ENCODE peak calls at places on chromosomes 11 and 22, in five cellular contexts. One of them, this sample, is unnamed.

GRCh38 chr11:123684601-123685000 is 30.2 kb upstream of the SCN3B start:
- DNase-seq in omental fat pad: no peak
- DNase-seq in mucosa of descending colon: no peak
- DNase-seq in GM06990: no peak
- DNase-seq in lower lobe of right lung: no peak
- DNase-seq in this sample: no peak

GRCh38 chr22:17271711-17272451 is 52.6 kb upstream of the ADA2 start:
- DNase-seq in omental fat pad: no peak
- DNase-seq in mucosa of descending colon: no peak
- DNase-seq in GM06990: no peak
- DNase-seq in lower lobe of right lung: peak
- DNase-seq in this sample: no peak

GRCh38 chr22:35638408-35638807 is 9.8 kb upstream of the APOL6 start:
- DNase-seq in omental fat pad: no peak
- DNase-seq in mucosa of descending colon: no peak
- DNase-seq in GM06990: no peak
- DNase-seq in lower lobe of right lung: peak
- DNase-seq in this sample: no peak

GRCh38 chr11:128227466-128227865 is 359.9 kb downstream of the ETS1 start:
- DNase-seq in omental fat pad: no peak
- DNase-seq in mucosa of descending colon: no peak
- DNase-seq in GM06990: no peak
- DNase-seq in lower lobe of right lung: no peak
- DNase-seq in this sample: no peak

GRCh38 chr22:49026476-49027121 is 801.1 kb downstream of the BRD1 start:
- DNase-seq in omental fat pad: no peak
- DNase-seq in mucosa of descending colon: peak
- DNase-seq in GM06990: no peak
- DNase-seq in lower lobe of right lung: peak
- DNase-seq in this sample: peak

GRCh38 chr11:63680842-63681207 is 475 bp upstream of the RTN3 start:
- DNase-seq in omental fat pad: no peak
- DNase-seq in mucosa of descending colon: no peak
- DNase-seq in GM06990: no peak
- DNase-seq in lower lobe of right lung: no peak
- DNase-seq in this sample: no peak

GRCh38 chr11:10499452-10500262 is 41.3 kb downstream of the RNF141 start:
- DNase-seq in omental fat pad: no peak
- DNase-seq in mucosa of descending colon: no peak
- DNase-seq in GM06990: no peak
- DNase-seq in lower lobe of right lung: no peak
- DNase-seq in this sample: no peak

GRCh38 chr11:12556788-12557384 is 117.3 kb upstream of the TEAD1 start:
- DNase-seq in omental fat pad: no peak
- DNase-seq in mucosa of descending colon: no peak
- DNase-seq in GM06990: no peak
- DNase-seq in lower lobe of right lung: peak
- DNase-seq in this sample: peak

GRCh38 chr11:123707606-123708205 is 33.8 kb downstream of the ZNF202 start:
- DNase-seq in omental fat pad: no peak
- DNase-seq in mucosa of descending colon: no peak
- DNase-seq in GM06990: no peak
- DNase-seq in lower lobe of right lung: no peak
- DNase-seq in this sample: peak

GRCh38 chr11:112694244-112694643 is 267.0 kb upstream of the NCAM1 start:
- DNase-seq in omental fat pad: no peak
- DNase-seq in mucosa of descending colon: no peak
- DNase-seq in GM06990: no peak
- DNase-seq in lower lobe of right lung: no peak
- DNase-seq in this sample: no peak

GRCh38 chr11:45930031-45930794 is 7.8 kb downstream of the LARGE2 start:
- DNase-seq in omental fat pad: no peak
- DNase-seq in mucosa of descending colon: peak
- DNase-seq in GM06990: peak
- DNase-seq in lower lobe of right lung: peak
- DNase-seq in this sample: no peak

GRCh38 chr11:790721-791564 is 1.1 kb upstream of the CEND1 start:
- DNase-seq in omental fat pad: no peak
- DNase-seq in mucosa of descending colon: no peak
- DNase-seq in GM06990: no peak
- DNase-seq in lower lobe of right lung: no peak
- DNase-seq in this sample: peak

GRCh38 chr11:17687946-17688670 is 31.3 kb upstream of the MYOD1 start:
- DNase-seq in omental fat pad: no peak
- DNase-seq in mucosa of descending colon: no peak
- DNase-seq in GM06990: no peak
- DNase-seq in lower lobe of right lung: no peak
- DNase-seq in this sample: no peak

GRCh38 chr22:24697671-24698082 is 76.8 kb downstream of the PIWIL3 start:
- DNase-seq in omental fat pad: no peak
- DNase-seq in mucosa of descending colon: peak
- DNase-seq in GM06990: no peak
- DNase-seq in lower lobe of right lung: peak
- DNase-seq in this sample: no peak

GRCh38 chr11:125457814-125458343 is 38.2 kb downstream of the FEZ1 start:
- DNase-seq in omental fat pad: no peak
- DNase-seq in mucosa of descending colon: no peak
- DNase-seq in GM06990: no peak
- DNase-seq in lower lobe of right lung: no peak
- DNase-seq in this sample: no peak

GRCh38 chr11:97683733-97684132 is 1293.9 kb downstream of the JRKL start:
- DNase-seq in omental fat pad: no peak
- DNase-seq in mucosa of descending colon: no peak
- DNase-seq in GM06990: no peak
- DNase-seq in lower lobe of right lung: no peak
- DNase-seq in this sample: peak

GRCh38 chr11:96338910-96339703 is 3.9 kb downstream of the MAML2 start:
- DNase-seq in omental fat pad: no peak
- DNase-seq in mucosa of descending colon: peak
- DNase-seq in GM06990: peak
- DNase-seq in lower lobe of right lung: peak
- DNase-seq in this sample: peak

GRCh38 chr11:61834278-61835004 is 6.3 kb downstream of the FADS2 start:
- DNase-seq in omental fat pad: no peak
- DNase-seq in mucosa of descending colon: no peak
- DNase-seq in GM06990: peak
- DNase-seq in lower lobe of right lung: no peak
- DNase-seq in this sample: peak

GRCh38 chr22:38707346-38707745 is 1.6 kb downstream of the GTPBP1 start:
- DNase-seq in omental fat pad: no peak
- DNase-seq in mucosa of descending colon: no peak
- DNase-seq in GM06990: no peak
- DNase-seq in lower lobe of right lung: no peak
- DNase-seq in this sample: no peak

GRCh38 chr11:81331073-81331472 is 1402.6 kb downstream of the FAM181B start:
- DNase-seq in omental fat pad: no peak
- DNase-seq in mucosa of descending colon: no peak
- DNase-seq in GM06990: no peak
- DNase-seq in lower lobe of right lung: no peak
- DNase-seq in this sample: no peak

GRCh38 chr11:134988495-134988894 is 576.5 kb upstream of the B3GAT1 start:
- DNase-seq in omental fat pad: no peak
- DNase-seq in mucosa of descending colon: no peak
- DNase-seq in GM06990: no peak
- DNase-seq in lower lobe of right lung: no peak
- DNase-seq in this sample: no peak

GRCh38 chr22:43754176-43754575 is 57.9 kb downstream of the EFCAB6 start:
- DNase-seq in omental fat pad: no peak
- DNase-seq in mucosa of descending colon: no peak
- DNase-seq in GM06990: no peak
- DNase-seq in lower lobe of right lung: no peak
- DNase-seq in this sample: no peak

GRCh38 chr11:118746988-118747585 is 43.9 kb downstream of the DDX6 start:
- DNase-seq in omental fat pad: no peak
- DNase-seq in mucosa of descending colon: no peak
- DNase-seq in GM06990: no peak
- DNase-seq in lower lobe of right lung: no peak
- DNase-seq in this sample: no peak

GRCh38 chr22:18983120-18983651 is 47.1 kb upstream of the PRODH start:
- DNase-seq in omental fat pad: no peak
- DNase-seq in mucosa of descending colon: no peak
- DNase-seq in GM06990: no peak
- DNase-seq in lower lobe of right lung: peak
- DNase-seq in this sample: peak

GRCh38 chr22:37197451-37198289 is 9.6 kb upstream of the C1QTNF6 start:
- DNase-seq in omental fat pad: peak
- DNase-seq in mucosa of descending colon: peak
- DNase-seq in GM06990: no peak
- DNase-seq in lower lobe of right lung: peak
- DNase-seq in this sample: no peak

GRCh38 chr11:121645596-121645995 is 192.8 kb upstream of the SORL1-AS1 start:
- DNase-seq in omental fat pad: no peak
- DNase-seq in mucosa of descending colon: no peak
- DNase-seq in GM06990: no peak
- DNase-seq in lower lobe of right lung: no peak
- DNase-seq in this sample: no peak

GRCh38 chr11:15148181-15148580 is 33.5 kb downstream of the INSC start:
- DNase-seq in omental fat pad: no peak
- DNase-seq in mucosa of descending colon: no peak
- DNase-seq in GM06990: no peak
- DNase-seq in lower lobe of right lung: no peak
- DNase-seq in this sample: no peak

GRCh38 chr11:27495710-27496300 is 10.8 kb downstream of the LIN7C start:
- DNase-seq in omental fat pad: no peak
- DNase-seq in mucosa of descending colon: no peak
- DNase-seq in GM06990: no peak
- DNase-seq in lower lobe of right lung: no peak
- DNase-seq in this sample: no peak

GRCh38 chr11:78708388-78708787 is 133.7 kb upstream of the NARS2 start:
- DNase-seq in omental fat pad: no peak
- DNase-seq in mucosa of descending colon: no peak
- DNase-seq in GM06990: no peak
- DNase-seq in lower lobe of right lung: no peak
- DNase-seq in this sample: peak

GRCh38 chr11:78714539-78714938 is 139.9 kb upstream of the NARS2 start:
- DNase-seq in omental fat pad: no peak
- DNase-seq in mucosa of descending colon: no peak
- DNase-seq in GM06990: no peak
- DNase-seq in lower lobe of right lung: no peak
- DNase-seq in this sample: no peak

GRCh38 chr11:78717031-78717430 is 142.4 kb upstream of the NARS2 start:
- DNase-seq in omental fat pad: no peak
- DNase-seq in mucosa of descending colon: no peak
- DNase-seq in GM06990: no peak
- DNase-seq in lower lobe of right lung: no peak
- DNase-seq in this sample: no peak

GRCh38 chr11:78715639-78716311 is 141.1 kb upstream of the NARS2 start:
- DNase-seq in omental fat pad: no peak
- DNase-seq in mucosa of descending colon: no peak
- DNase-seq in GM06990: no peak
- DNase-seq in lower lobe of right lung: peak
- DNase-seq in this sample: peak

GRCh38 chr11:78711732-78712131 is 137.1 kb upstream of the NARS2 start:
- DNase-seq in omental fat pad: no peak
- DNase-seq in mucosa of descending colon: no peak
- DNase-seq in GM06990: no peak
- DNase-seq in lower lobe of right lung: no peak
- DNase-seq in this sample: no peak
- TF ChIP-seq CTCF in omental fat pad: no peak
- TF ChIP-seq CTCF in mucosa of descending colon: no peak
- TF ChIP-seq CTCF in GM06990: no peak
- TF ChIP-seq CTCF in lower lobe of right lung: no peak
- TF ChIP-seq CTCF in this sample: no peak

GRCh38 chr11:92552942-92553341 is 328.3 kb downstream of the FAT3 start:
- DNase-seq in omental fat pad: no peak
- DNase-seq in mucosa of descending colon: no peak
- DNase-seq in GM06990: no peak
- DNase-seq in lower lobe of right lung: no peak
- DNase-seq in this sample: no peak
- TF ChIP-seq CTCF in omental fat pad: no peak
- TF ChIP-seq CTCF in mucosa of descending colon: no peak
- TF ChIP-seq CTCF in GM06990: no peak
- TF ChIP-seq CTCF in lower lobe of right lung: no peak
- TF ChIP-seq CTCF in this sample: peak

GRCh38 chr11:117520201-117520600 is 192.5 kb downstream of the CEP164 start:
- DNase-seq in omental fat pad: no peak
- DNase-seq in mucosa of descending colon: no peak
- DNase-seq in GM06990: no peak
- DNase-seq in lower lobe of right lung: no peak
- DNase-seq in this sample: no peak

GRCh38 chr11:117518455-117518854 is 190.8 kb downstream of the CEP164 start:
- DNase-seq in omental fat pad: no peak
- DNase-seq in mucosa of descending colon: no peak
- DNase-seq in GM06990: no peak
- DNase-seq in lower lobe of right lung: no peak
- DNase-seq in this sample: no peak

GRCh38 chr11:117519590-117519989 is 191.9 kb downstream of the CEP164 start:
- DNase-seq in omental fat pad: no peak
- DNase-seq in mucosa of descending colon: no peak
- DNase-seq in GM06990: no peak
- DNase-seq in lower lobe of right lung: peak
- DNase-seq in this sample: no peak

GRCh38 chr11:117520966-117521365 is 193.3 kb downstream of the CEP164 start:
- DNase-seq in omental fat pad: no peak
- DNase-seq in mucosa of descending colon: no peak
- DNase-seq in GM06990: no peak
- DNase-seq in lower lobe of right lung: no peak
- DNase-seq in this sample: no peak

GRCh38 chr11:117519170-117519569 is 191.5 kb downstream of the CEP164 start:
- DNase-seq in omental fat pad: no peak
- DNase-seq in mucosa of descending colon: no peak
- DNase-seq in GM06990: no peak
- DNase-seq in lower lobe of right lung: peak
- DNase-seq in this sample: no peak
- TF ChIP-seq CTCF in omental fat pad: no peak
- TF ChIP-seq CTCF in mucosa of descending colon: no peak
- TF ChIP-seq CTCF in GM06990: no peak
- TF ChIP-seq CTCF in lower lobe of right lung: no peak
- TF ChIP-seq CTCF in this sample: no peak

DNA sequence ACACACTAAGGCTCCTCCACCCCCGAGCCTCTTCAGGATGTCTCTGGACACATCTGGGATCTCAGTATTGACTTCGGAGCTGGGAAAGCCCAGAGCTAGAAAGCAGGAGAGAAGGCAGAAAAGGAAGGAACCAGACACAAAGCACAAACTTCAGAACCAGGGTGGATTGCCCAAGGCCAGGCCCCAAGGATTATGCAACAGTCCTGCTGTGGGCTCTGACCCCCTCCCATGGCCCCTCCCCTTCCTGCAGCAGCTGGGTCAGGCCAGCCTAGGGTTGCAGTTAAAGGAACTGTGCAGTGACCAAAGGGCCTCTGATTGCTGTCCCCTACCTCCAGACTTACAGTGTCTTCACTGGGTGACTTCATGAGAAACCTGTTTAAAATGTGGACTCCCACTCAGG is 5.3 kb downstream of the KCNE3 start:
- DNase-seq in omental fat pad: no peak
- DNase-seq in mucosa of descending colon: peak
- DNase-seq in GM06990: no peak
- DNase-seq in lower lobe of right lung: peak
- DNase-seq in this sample: peak
- TF ChIP-seq CTCF in omental fat pad: no peak
- TF ChIP-seq CTCF in mucosa of descending colon: no peak
- TF ChIP-seq CTCF in GM06990: no peak
- TF ChIP-seq CTCF in lower lobe of right lung: no peak
- TF ChIP-seq CTCF in this sample: no peak